ENCODE peak calls at places on chromosomes 13 and 19, in six cellular contexts. P is GM23248, G is SK-N-SH, A is HCT116, M is PC-3, O is neural progenitor cell. I is an unnamed sample.

GRCh38 chr13:69585656-69586055 is 522.0 kb upstream of the ATXN8OS start:
- DNase-seq in P (no peak), G (no peak), A (no peak), M (peak), O (no peak), I (peak)

GRCh38 chr19:24140099-24140498 is 53.1 kb downstream of the ZNF254 start:
- DNase-seq in P (peak), G (no peak), A (no peak), M (peak), O (no peak), I (no peak)

GRCh38 chr19:6873708-6874431 is 13.5 kb upstream of the ADGRE1 start:
- DNase-seq in P (no peak), G (no peak), A (no peak), M (no peak), O (no peak), I (no peak)

GRCh38 chr13:104171132-104171531 is 1104.9 kb upstream of the SLC10A2 start:
- DNase-seq in P (no peak), G (no peak), A (no peak), M (no peak), O (no peak), I (no peak)

GRCh38 chr19:32040246-32040645 is 305.2 kb upstream of the ZNF507 start:
- DNase-seq in P (no peak), G (no peak), A (no peak), M (no peak), O (no peak), I (no peak)

GRCh38 chr13:97257800-97258799 is 36.0 kb downstream of the MBNL2 start:
- DNase-seq in P (peak), G (no peak), A (peak), M (peak), O (peak), I (peak)

GRCh38 chr19:14553042-14553938 is 18.6 kb downstream of the NDUFB7 start:
- DNase-seq in P (no peak), G (no peak), A (no peak), M (no peak), O (no peak), I (no peak)

GRCh38 chr13:75442736-75443234 is 39.2 kb downstream of the TBC1D4 start:
- DNase-seq in P (no peak), G (no peak), A (no peak), M (no peak), O (no peak), I (no peak)

GRCh38 chr19:58356236-58356970 is 3.1 kb upstream of the A1BG start:
- DNase-seq in P (peak), G (no peak), A (no peak), M (no peak), O (no peak), I (peak)

GRCh38 chr19:1168877-1169791 is 4.9 kb downstream of the SBNO2 start:
- DNase-seq in P (peak), G (no peak), A (no peak), M (peak), O (no peak), I (no peak)

GRCh38 chr19:4981681-4981958 is 12.7 kb downstream of the KDM4B start:
- DNase-seq in P (no peak), G (peak), A (no peak), M (no peak), O (no peak), I (no peak)

GRCh38 chr19:46985532-46986415 is 33.9 kb upstream of the NPAS1 start:
- DNase-seq in P (no peak), G (no peak), A (no peak), M (no peak), O (no peak), I (no peak)

GRCh38 chr19:497861-498590 is 1.7 kb downstream of the MADCAM1 start:
- DNase-seq in P (no peak), G (peak), A (no peak), M (no peak), O (no peak), I (peak)

GRCh38 chr13:104326523-104326922 is 1260.3 kb upstream of the SLC10A2 start:
- DNase-seq in P (no peak), G (no peak), A (no peak), M (no peak), O (no peak), I (no peak)

GRCh38 chr13:44012910-44013309 is 133.2 kb downstream of the LACC1 start:
- DNase-seq in P (no peak), G (no peak), A (no peak), M (no peak), O (no peak), I (no peak)

GRCh38 chr19:13984875-13985741 is 21.0 kb downstream of the RFX1 start:
- DNase-seq in P (no peak), G (no peak), A (no peak), M (no peak), O (no peak), I (no peak)

GRCh38 chr19:2653717-2654584 is 48.5 kb downstream of the GNG7 start:
- DNase-seq in P (peak), G (peak), A (no peak), M (no peak), O (peak), I (peak)

DNA sequence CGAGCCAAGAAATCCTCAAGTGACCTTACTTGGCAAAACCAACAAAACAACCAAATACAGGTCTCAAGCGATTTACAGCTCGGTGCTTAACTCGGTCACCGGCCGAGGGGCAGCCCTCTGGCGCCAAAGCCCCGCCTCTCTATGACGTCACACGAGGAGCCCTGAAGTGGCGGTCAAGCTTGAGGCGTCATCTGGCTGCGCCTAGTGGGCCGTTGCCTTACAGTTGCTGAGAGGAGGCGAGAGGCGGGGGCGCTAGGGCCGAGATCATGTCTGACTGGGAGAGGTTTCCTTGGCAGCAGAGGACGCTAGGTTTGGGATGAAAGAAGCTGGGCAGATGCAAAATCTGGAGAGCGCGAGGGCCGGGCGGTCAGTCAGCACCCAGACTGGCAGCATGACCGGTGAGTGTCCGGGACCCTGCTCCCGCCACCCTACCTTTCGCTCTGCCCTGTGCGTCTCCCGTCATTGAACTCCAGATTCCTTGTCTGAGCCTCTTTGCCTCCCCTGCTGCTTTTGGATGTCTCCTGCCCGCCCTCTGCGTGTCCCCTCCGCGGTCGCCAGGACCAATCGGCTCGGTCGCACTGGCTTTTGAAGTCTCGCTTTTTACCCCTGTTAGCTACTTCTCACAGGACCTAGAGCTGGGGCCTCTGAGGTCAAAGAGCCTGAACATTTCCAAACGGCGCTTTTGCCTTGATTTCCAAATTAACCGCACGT is at the start of gene CDADC1:
- DNase-seq in P (peak), G (peak), A (peak), M (peak), O (peak), I (peak)
- TF ChIP-seq EZH2phosphoT487 in P (no peak), G (no peak), A (no peak), M (no peak), O (no peak), I (no peak)

DNA sequence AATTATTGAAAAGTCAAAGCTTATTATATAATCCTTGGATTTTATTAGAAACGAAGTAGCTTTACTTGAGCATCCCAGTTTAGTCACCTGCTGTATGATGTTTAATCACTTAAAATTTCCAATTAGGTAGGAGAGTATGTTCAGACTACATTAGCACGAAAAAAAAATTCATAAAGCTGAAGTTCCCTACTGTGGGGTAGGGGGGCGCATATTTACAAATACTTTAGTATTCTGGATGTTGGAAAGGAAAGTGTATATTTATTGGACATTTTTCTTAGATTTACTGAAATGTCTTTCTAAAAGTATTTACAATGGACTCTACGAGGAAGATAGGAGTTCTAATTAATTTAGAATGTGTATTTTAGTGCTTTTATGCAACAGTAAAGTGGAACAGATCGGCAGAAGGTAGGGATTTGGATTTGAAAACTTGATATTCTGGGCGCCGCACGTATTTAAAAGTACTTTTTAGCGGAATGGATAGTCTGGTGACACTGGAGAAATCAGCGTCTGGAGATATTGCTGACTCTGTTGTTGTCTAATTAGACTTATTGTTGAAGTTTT is 1.9 kb downstream of the CDK8 start:
- DNase-seq in P (peak), G (peak), A (no peak), M (peak), O (no peak), I (no peak)
- TF ChIP-seq EZH2phosphoT487 in P (no peak), G (no peak), A (no peak), M (no peak), O (no peak), I (no peak)

GRCh38 chr13:78660130-78660857 is 1.3 kb upstream of the OBI1 start:
- DNase-seq in P (no peak), G (peak), A (no peak), M (no peak), O (no peak), I (peak)
- TF ChIP-seq EZH2phosphoT487 in P (no peak), G (no peak), A (no peak), M (no peak), O (no peak), I (no peak)

DNA sequence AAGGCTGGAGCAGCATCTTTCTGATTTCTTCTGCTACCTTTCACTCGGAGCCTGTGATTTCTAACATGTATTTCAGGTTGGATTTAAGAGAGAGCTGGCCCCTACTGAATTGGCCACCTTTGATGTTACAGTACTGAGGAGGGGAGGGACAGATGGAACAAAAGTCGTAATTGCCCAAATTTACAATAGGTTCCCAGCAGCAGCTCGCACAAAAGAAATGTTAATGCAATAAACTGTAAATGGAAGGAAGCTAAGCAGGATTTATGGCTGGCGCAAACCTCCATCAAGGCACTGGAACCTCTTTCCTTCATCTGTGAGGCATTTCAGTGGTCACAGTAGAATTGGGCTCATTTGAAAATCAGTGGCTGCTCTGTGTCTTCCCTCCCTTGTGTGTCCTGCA is 192.5 kb downstream of the TM9SF2 start:
- DNase-seq in P (no peak), G (no peak), A (no peak), M (no peak), O (no peak), I (no peak)
- TF ChIP-seq EZH2phosphoT487 in P (no peak), G (no peak), A (no peak), M (no peak), O (no peak), I (no peak)

GRCh38 chr19:54792814-54793213 is 10.6 kb upstream of the KIR2DL4 start:
- DNase-seq in P (no peak), G (no peak), A (no peak), M (no peak), O (no peak), I (no peak)
- TF ChIP-seq EZH2phosphoT487 in P (no peak), G (no peak), A (no peak), M (no peak), O (no peak), I (no peak)

DNA sequence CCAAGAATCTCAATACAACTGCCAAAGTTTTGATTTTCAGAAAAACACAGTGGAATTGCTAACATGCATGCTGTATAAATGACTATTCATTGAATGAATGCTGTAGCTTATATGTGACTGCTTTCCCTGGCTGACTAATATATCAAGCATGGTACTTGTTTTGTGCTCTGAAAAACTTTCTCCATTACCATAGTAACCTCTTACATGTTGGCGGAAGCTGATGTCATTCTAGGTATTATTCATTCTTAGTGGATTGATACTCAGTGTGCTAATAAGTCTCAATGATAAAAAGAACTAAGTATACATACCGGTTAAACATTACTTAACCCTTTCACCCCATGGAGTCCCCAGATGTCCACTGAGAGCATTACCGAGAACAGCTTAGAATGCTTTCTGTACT is 166.0 kb upstream of the MYO16 start:
- DNase-seq in P (peak), G (no peak), A (no peak), M (peak), O (no peak), I (no peak)
- TF ChIP-seq EZH2phosphoT487 in P (no peak), G (no peak), A (no peak), M (no peak), O (no peak), I (no peak)

GRCh38 chr19:10233946-10234345 is 2.8 kb upstream of the S1PR2 start:
- DNase-seq in P (no peak), G (no peak), A (no peak), M (no peak), O (no peak), I (no peak)

GRCh38 chr19:10235003-10235402 is 3.9 kb upstream of the S1PR2 start:
- DNase-seq in P (no peak), G (no peak), A (no peak), M (no peak), O (no peak), I (no peak)

GRCh38 chr19:10243606-10244005 is 8.4 kb upstream of the MRPL4 start:
- DNase-seq in P (no peak), G (no peak), A (no peak), M (no peak), O (no peak), I (no peak)

GRCh38 chr19:10238172-10238783 is 7.1 kb upstream of the S1PR2 start:
- DNase-seq in P (peak), G (no peak), A (no peak), M (peak), O (no peak), I (no peak)

GRCh38 chr19:10237702-10238101 is 6.6 kb upstream of the S1PR2 start:
- DNase-seq in P (no peak), G (no peak), A (no peak), M (no peak), O (no peak), I (no peak)
- TF ChIP-seq EZH2phosphoT487 in P (no peak), G (no peak), A (no peak), M (no peak), O (no peak), I (no peak)

GRCh38 chr19:19538077-19538764 is at the start of gene CILP2:
- DNase-seq in P (peak), G (peak), A (no peak), M (peak), O (peak), I (peak)

GRCh38 chr19:19541572-19541971 is 3.5 kb downstream of the CILP2 start:
- DNase-seq in P (no peak), G (no peak), A (no peak), M (no peak), O (no peak), I (peak)

GRCh38 chr19:19540707-19541515 is 2.8 kb downstream of the CILP2 start:
- DNase-seq in P (peak), G (peak), A (peak), M (peak), O (peak), I (peak)

GRCh38 chr19:19538767-19539166 is 702 bp downstream of the CILP2 start:
- DNase-seq in P (peak), G (no peak), A (no peak), M (no peak), O (no peak), I (peak)

DNA sequence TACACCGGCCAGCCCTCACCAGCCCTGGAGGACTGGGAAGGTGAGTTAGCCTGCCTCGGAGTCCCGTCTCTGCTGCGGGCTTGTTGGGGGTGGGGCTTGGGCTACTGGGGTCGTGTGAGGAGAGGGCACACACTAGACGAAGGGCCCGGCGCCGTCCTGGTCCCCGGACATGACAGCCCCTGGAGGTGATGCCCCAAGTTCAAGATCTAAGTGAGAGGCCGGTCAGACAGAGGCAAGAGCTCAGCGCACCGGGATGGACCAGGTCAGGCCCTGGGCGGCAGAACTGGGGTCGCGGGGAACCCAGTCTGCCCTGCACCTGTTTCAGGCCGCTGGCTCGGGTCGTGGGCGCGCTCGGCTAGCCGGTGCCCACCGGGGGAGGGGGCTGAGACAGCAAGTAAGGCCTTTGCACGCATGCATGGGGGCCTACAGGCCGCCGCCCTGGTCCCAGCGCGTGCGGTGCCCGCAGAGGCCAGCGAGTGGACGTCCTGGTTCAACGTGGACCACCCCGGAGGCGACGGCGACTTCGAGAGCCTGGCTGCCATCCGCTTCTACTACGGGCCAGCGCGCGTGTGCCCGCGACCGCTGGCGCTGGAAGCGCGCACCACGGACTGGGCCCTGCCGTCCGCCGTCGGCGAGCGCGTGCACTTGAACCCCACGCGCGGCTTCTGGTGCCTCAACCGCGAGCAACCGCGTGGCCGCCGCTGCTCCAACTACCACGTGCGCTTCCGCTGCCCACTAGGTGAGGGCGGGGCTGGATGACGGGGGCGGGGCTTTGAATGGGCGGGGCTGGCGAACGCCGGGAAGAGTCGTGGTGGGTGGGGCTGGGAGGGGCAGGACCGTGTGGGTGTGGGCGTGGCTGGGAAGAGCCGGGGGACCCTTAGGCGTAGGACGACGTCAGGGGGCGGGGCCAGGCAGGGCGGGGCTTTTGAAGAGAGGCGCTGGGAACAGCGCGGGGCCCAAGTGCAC is 2.0 kb downstream of the CILP2 start:
- DNase-seq in P (peak), G (peak), A (peak), M (peak), O (peak), I (peak)
- TF ChIP-seq EZH2phosphoT487 in P (no peak), G (no peak), A (no peak), M (no peak), O (no peak), I (no peak)

I was measured in GM23338.